ENCODE peak calls at places on chromosomes 7 and 10, in four cellular contexts. R is neural crest cell, I is cardiac fibroblast, O is lower leg skin. S is an unnamed sample.

GRCh38 chr10:33066558-33067236 is 108.7 kb upstream of the ITGB1 start:
- DNase-seq in I (peak), R (no peak), O (no peak), S (no peak)

GRCh38 chr7:66950763-66951162 is 29.7 kb downstream of the TMEM248 start:
- DNase-seq in O (no peak), R (no peak), I (no peak), S (no peak)

GRCh38 chr7:19114591-19114855 is 2.9 kb downstream of the TWIST1 start:
- DNase-seq in R (no peak), I (peak), O (no peak), S (no peak)

GRCh38 chr7:2908103-2908683 is 64.1 kb upstream of the GNA12 start:
- DNase-seq in I (no peak), O (no peak), R (no peak), S (no peak)

GRCh38 chr7:121440857-121441503 is 44.9 kb upstream of the FAM3C start:
- DNase-seq in R (no peak), O (no peak), I (no peak), S (no peak)

GRCh38 chr10:110600487-110601101 is 33.1 kb downstream of the SMC3 start:
- DNase-seq in R (peak), O (no peak), I (peak), S (no peak)

GRCh38 chr7:44655341-44655740 is 48.9 kb downstream of the OGDH start:
- DNase-seq in I (no peak), R (no peak), O (no peak), S (no peak)

GRCh38 chr7:34080513-34080912 is 175.2 kb downstream of the BMPER start:
- DNase-seq in R (no peak), I (peak), O (no peak), S (no peak)

GRCh38 chr7:30396379-30396778 is 82.2 kb downstream of the NOD1 start:
- DNase-seq in I (peak), O (no peak), R (no peak), S (no peak)

GRCh38 chr7:23544913-23545354 is 13.2 kb upstream of the TRA2A start:
- DNase-seq in I (peak), R (no peak), O (no peak), S (no peak)

GRCh38 chr7:79984210-79984609 is 150.4 kb upstream of the GNAI1 start:
- DNase-seq in O (no peak), I (peak), R (no peak), S (no peak)

GRCh38 chr7:74097937-74098614 is 14.5 kb downstream of the LIMK1 start:
- DNase-seq in I (peak), R (no peak), O (peak), S (no peak)

GRCh38 chr10:101120884-101121660 is 10.0 kb upstream of the TLX1 start:
- DNase-seq in R (no peak), O (no peak), I (no peak), S (no peak)

GRCh38 chr7:113810108-113810748 is 108.6 kb downstream of the PPP1R3A start:
- DNase-seq in I (no peak), R (no peak), O (no peak), S (no peak)

GRCh38 chr7:142776206-142776844 is 5.6 kb downstream of the PRSS2 start:
- DNase-seq in O (no peak), R (no peak), I (peak), S (no peak)

GRCh38 chr7:101169110-101169837 is 3.9 kb upstream of the VGF start:
- DNase-seq in I (no peak), R (no peak), O (no peak), S (no peak)

GRCh38 chr7:2129376-2130375 is 103.1 kb downstream of the MAD1L1 start:
- DNase-seq in R (no peak), O (no peak), I (no peak), S (no peak)

GRCh38 chr10:52617346-52617745 is 155.2 kb downstream of the MBL2 start:
- DNase-seq in O (no peak), I (no peak), R (no peak), S (no peak)

GRCh38 chr7:96901822-96902412 is 103.4 kb upstream of the DLX6 start:
- DNase-seq in O (no peak), R (no peak), I (no peak), S (no peak)

GRCh38 chr10:127715782-127716378 is 21.1 kb upstream of the FOXI2 start:
- DNase-seq in I (peak), R (no peak), O (no peak), S (no peak)

GRCh38 chr10:59177031-59177861 is 803 bp downstream of the PHYHIPL start:
- DNase-seq in I (peak), O (no peak), R (peak), S (peak)

GRCh38 chr7:158946329-158946728 is 90.0 kb downstream of the DYNC2I1 start:
- DNase-seq in O (no peak), I (no peak), R (no peak), S (no peak)

GRCh38 chr10:13634207-13634606 is 47.4 kb downstream of the PRPF18 start:
- DNase-seq in O (no peak), R (no peak), I (peak), S (no peak)

GRCh38 chr10:92419740-92420553 is 129.0 kb downstream of the MARCHF5 start:
- DNase-seq in O (no peak), I (peak), R (no peak), S (no peak)

GRCh38 chr7:127437772-127438330 is 45.3 kb upstream of the ZNF800 start:
- DNase-seq in R (no peak), O (no peak), I (peak), S (no peak)

GRCh38 chr10:73991846-73992245 is 6.1 kb upstream of the VCL start:
- DNase-seq in O (peak), R (no peak), I (no peak), S (no peak)

GRCh38 chr10:96587255-96588059 is 645 bp upstream of the TM9SF3 start:
- DNase-seq in O (peak), R (no peak), I (peak), S (no peak)

GRCh38 chr7:128812514-128813168 is 17.6 kb upstream of the FLNC start:
- DNase-seq in R (no peak), O (no peak), I (peak), S (no peak)

GRCh38 chr7:46909601-46910051 is 672.3 kb downstream of the TNS3 start:
- DNase-seq in I (peak), O (no peak), R (no peak), S (no peak)

GRCh38 chr7:150688630-150689029 is 3.1 kb downstream of the GIMAP2 start:
- DNase-seq in R (no peak), O (no peak), I (no peak), S (no peak)
- TF ChIP-seq CTCF in R (no peak), O (no peak), I (no peak), S (no peak)

DNA sequence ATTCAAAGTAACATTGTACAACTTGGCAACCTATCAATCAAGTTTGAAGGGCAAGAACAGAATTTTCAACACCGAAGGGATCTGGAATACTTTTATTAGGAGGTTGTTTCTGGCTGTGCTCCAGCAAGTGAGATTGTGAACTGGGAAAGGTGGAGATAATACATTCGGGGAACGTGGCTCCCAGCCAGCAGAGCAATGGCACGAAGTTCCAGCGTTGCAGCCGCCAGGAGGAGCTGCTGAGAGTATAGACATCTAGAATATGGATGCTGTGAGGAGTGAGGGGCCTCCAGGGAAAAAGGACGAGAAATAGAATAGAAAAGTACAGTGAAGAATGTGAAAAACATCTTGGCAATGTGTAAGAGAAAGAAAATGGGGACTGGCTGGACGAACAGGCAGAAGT is 69.5 kb downstream of the TCERG1L start:
- DNase-seq in R (peak), O (no peak), I (no peak), S (peak)
- TF ChIP-seq CTCF in R (peak), O (no peak), I (no peak), S (peak)

DNA sequence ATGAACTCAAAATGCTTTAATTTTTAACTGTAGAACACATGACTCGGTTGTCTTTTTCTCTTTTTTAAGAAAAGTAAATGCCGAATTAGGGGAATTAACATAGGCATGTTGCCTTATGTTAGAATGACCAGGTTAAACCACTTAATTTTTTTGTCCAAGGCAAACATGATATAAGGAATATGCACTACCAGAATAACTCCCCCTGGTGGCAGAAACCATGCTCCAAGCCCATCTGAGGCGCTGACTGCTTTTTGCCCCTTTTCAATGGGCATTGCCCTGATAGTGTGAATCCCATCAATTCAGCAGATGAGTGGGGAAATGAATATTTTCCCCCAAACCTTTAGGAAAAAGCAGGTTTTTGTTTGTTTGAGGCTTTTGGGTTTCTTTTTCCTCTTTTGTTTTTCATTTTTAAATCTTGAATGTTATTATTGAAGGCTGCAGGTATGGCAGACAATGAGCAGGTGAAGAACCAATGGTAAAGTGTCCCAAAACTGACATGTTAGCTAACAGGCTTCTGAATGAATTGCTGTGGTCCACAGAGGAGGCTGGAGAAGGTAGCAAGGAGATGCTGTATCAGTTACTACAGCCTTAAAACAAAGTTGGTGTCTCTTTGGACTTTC is 284.3 kb downstream of the SORCS3 start:
- DNase-seq in I (peak), R (peak), O (peak), S (peak)
- TF ChIP-seq CTCF in I (no peak), R (peak), O (no peak), S (peak)

DNA sequence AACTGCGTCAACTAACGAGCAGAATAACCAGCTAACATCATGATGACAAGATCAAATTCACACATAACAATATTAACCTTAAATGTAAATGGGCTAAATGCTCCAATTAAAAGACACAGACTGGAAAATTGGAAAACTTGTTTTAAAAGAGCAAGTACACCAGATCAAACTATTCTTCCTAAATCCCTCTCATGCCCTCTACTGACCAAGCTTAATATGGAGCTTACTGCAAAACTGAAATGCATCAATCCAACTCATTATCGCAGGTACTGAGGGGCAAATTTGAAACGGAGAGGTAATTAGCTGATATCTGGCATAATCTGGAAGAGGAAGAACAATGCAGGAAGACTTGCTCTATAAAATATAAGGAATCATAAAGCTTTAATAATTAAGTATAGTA is 1223.8 kb downstream of the NXPH1 start:
- DNase-seq in R (no peak), O (no peak), I (no peak), S (no peak)
- TF ChIP-seq CTCF in R (no peak), O (no peak), I (no peak), S (no peak)

GRCh38 chr10:14837003-14837755 is 658 bp downstream of the CDNF start:
- DNase-seq in I (no peak), O (no peak), R (no peak), S (no peak)
- TF ChIP-seq CTCF in I (no peak), O (no peak), R (no peak), S (no peak)

GRCh38 chr7:92797693-92798092 is 38.7 kb downstream of the CDK6 start:
- DNase-seq in O (no peak), R (no peak), I (no peak), S (no peak)
- TF ChIP-seq CTCF in O (no peak), R (no peak), I (peak), S (no peak)

GRCh38 chr10:98430427-98430826 is 15.4 kb upstream of the PYROXD2 start:
- DNase-seq in O (no peak), I (no peak), R (no peak), S (no peak)
- TF ChIP-seq CTCF in O (no peak), I (no peak), R (no peak), S (no peak)

GRCh38 chr10:94351089-94351488 is 11.7 kb downstream of the NOC3L start:
- DNase-seq in I (no peak), O (no peak), R (no peak), S (no peak)

GRCh38 chr10:94344522-94345122 is 18.1 kb downstream of the NOC3L start:
- DNase-seq in O (no peak), R (no peak), I (no peak), S (no peak)

GRCh38 chr10:94349327-94349726 is 13.4 kb downstream of the NOC3L start:
- DNase-seq in O (no peak), R (no peak), I (peak), S (no peak)
- TF ChIP-seq CTCF in O (no peak), R (no peak), I (peak), S (no peak)